ENCODE peak calls at places on chromosome 18, in ten cellular contexts. N is IMR-90, K is ovary, E is tibial nerve, U is sigmoid colon, X is stomach, L is thyroid gland, W is GM12878, S is upper lobe of left lung, M is Peyer's patch. V is an unnamed sample.

GRCh38 chr18:48197819-48198218 is 211.4 kb downstream of the ZBTB7C start:
- DNase-seq in N (no peak), K (no peak), E (no peak), U (no peak), X (no peak), L (no peak), W (no peak), S (no peak), M (no peak), V (no peak)

GRCh38 chr18:40222736-40223135 is 1732.3 kb upstream of the PIK3C3 start:
- DNase-seq in N (peak; percentile 16), K (no peak), E (no peak), U (no peak), X (no peak), L (no peak), W (no peak), S (no peak), M (no peak), V (no peak)

GRCh38 chr18:9925795-9926194 is 12.0 kb downstream of the VAPA start:
- DNase-seq in N (no peak), K (no peak), E (no peak), U (no peak), X (no peak), L (no peak), W (no peak), S (no peak), M (no peak), V (no peak)

GRCh38 chr18:22643731-22644130 is 226.0 kb upstream of the CTAGE1 start:
- DNase-seq in N (peak; percentile 12), K (no peak), E (no peak), U (no peak), X (no peak), L (no peak), W (no peak), S (no peak), M (no peak), V (no peak)

GRCh38 chr18:55510809-55511208 is 77.2 kb downstream of the TCF4 start:
- DNase-seq in N (peak; percentile 92), K (no peak), E (no peak), U (no peak), X (no peak), L (no peak), W (no peak), S (peak; percentile 25), M (no peak), V (no peak)

GRCh38 chr18:22683196-22683676 is 249.9 kb upstream of the RBBP8 start:
- DNase-seq in N (peak; percentile 93), K (peak; percentile 81), E (no peak), U (peak; percentile 91), X (peak; percentile 91), L (peak; percentile 50), W (no peak), S (peak; percentile 55), M (no peak), V (peak; percentile 94)

GRCh38 chr18:74257083-74257482 is 34.7 kb downstream of the CYB5A start:
- DNase-seq in N (no peak), K (no peak), E (no peak), U (no peak), X (no peak), L (no peak), W (no peak), S (no peak), M (no peak), V (no peak)

GRCh38 chr18:10194592-10194991 is 259.8 kb upstream of the APCDD1 start:
- DNase-seq in N (no peak), K (no peak), E (no peak), U (no peak), X (no peak), L (no peak), W (no peak), S (no peak), M (no peak), V (no peak)

GRCh38 chr18:68841301-68841700 is 43.4 kb downstream of the CCDC102B start:
- DNase-seq in N (no peak), K (no peak), E (no peak), U (no peak), X (no peak), L (no peak), W (no peak), S (no peak), M (no peak), V (no peak)

GRCh38 chr18:70420151-70420898 is 131.5 kb downstream of the SOCS6 start:
- DNase-seq in N (peak; percentile 71), K (no peak), E (no peak), U (no peak), X (no peak), L (no peak), W (no peak), S (no peak), M (no peak), V (no peak)

GRCh38 chr18:3722662-3723433 is 272.9 kb downstream of the TGIF1 start:
- DNase-seq in N (peak; percentile 83), K (no peak), E (no peak), U (no peak), X (no peak), L (no peak), W (no peak), S (no peak), M (no peak), V (no peak)

GRCh38 chr18:74509856-74510769 is 13.9 kb downstream of the CNDP2 start:
- DNase-seq in N (no peak), K (no peak), E (no peak), U (peak; percentile 65), X (peak; percentile 24), L (no peak), W (no peak), S (no peak), M (no peak), V (no peak)

GRCh38 chr18:26477828-26478466 is 70.4 kb downstream of the KCTD1 start:
- DNase-seq in N (no peak), K (no peak), E (no peak), U (no peak), X (no peak), L (no peak), W (no peak), S (no peak), M (no peak), V (no peak)

GRCh38 chr18:56407631-56408030 is 230.8 kb downstream of the TXNL1 start:
- DNase-seq in N (no peak), K (no peak), E (no peak), U (no peak), X (no peak), L (no peak), W (no peak), S (no peak), M (no peak), V (no peak)

GRCh38 chr18:40152859-40153258 is 1802.2 kb upstream of the PIK3C3 start:
- DNase-seq in N (no peak), K (no peak), E (no peak), U (no peak), X (no peak), L (no peak), W (no peak), S (no peak), M (no peak), V (no peak)

GRCh38 chr18:76914314-76914713 is 92.0 kb downstream of the ZNF236 start:
- DNase-seq in N (no peak), K (no peak), E (no peak), U (no peak), X (no peak), L (no peak), W (no peak), S (no peak), M (no peak), V (no peak)
- H3K27me3 ChIP-seq in N (no peaks in the 10 kb centered on the region), K (no peaks in the 10 kb centered on the region), E (no peaks in the 10 kb centered on the region), U (no peaks in the 10 kb centered on the region), X (no peaks in the 10 kb centered on the region), L (no peaks in the 10 kb centered on the region), W (no peaks in the 10 kb centered on the region), S (no peaks in the 10 kb centered on the region), M (no peaks in the 10 kb centered on the region), V (no peaks in the 10 kb centered on the region)

DNA sequence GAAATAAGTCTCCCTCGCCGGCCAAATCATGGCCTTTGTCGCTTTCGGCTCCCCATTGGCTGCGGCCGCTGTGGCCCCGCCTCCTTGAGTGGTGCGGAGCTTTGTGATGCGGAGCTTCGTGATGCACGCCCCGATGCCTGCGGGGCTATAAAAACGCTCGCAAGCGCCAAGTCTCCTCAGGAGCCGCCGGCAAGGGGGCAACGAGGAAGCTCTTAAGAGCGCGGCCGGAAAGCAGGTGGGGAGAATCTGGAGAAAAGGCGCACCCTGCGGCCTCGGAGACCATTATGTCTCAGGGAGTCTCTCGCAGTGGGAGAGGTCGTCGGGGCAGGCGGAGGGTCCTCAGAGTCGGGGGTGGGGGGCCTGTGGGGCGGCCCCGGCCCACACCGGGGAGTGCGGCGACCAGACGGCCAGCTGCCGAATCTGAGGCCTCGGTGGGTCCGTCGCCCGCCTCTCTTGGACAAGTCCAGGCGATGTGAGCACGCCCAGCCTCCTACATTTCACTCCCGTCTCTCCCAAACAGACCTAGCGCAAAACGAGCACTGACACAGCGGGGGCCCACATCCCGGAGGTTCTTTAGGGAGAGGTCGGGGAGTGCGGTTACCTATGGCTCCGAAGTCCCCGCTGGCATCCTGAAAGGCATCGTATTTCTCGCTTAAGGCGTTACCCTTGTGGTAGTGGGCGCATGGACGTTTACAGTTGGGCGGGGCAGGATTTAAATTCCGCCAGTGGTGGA is at the start of gene CABYR:
- DNase-seq in N (peak; percentile 86), K (peak; percentile 76), E (peak; percentile 42), U (peak; percentile 87), X (peak; percentile 65), L (peak; percentile 43), W (peak; percentile 12), S (peak; percentile 67), M (peak; percentile 64), V (peak; percentile 66)
- H3K27ac ChIP-seq in N (peak within 1 kb of the TSS; percentile 4), K (no peak within 1 kb of the TSS), E (peak within 1 kb of the TSS; percentile 48), U (peak within 1 kb of the TSS; percentile 62), X (peak within 1 kb of the TSS; percentile 65), L (no peak within 1 kb of the TSS), W (no peak within 1 kb of the TSS), S (peak within 1 kb of the TSS; percentile 32), M (peak within 1 kb of the TSS; percentile 8), V (peak within 1 kb of the TSS; percentile 82)

GRCh38 chr18:23924813-23925212 is 89.7 kb upstream of the TTC39C start:
- DNase-seq in N (peak; percentile 50), K (no peak), E (no peak), U (no peak), X (no peak), L (no peak), W (no peak), S (no peak), M (no peak), V (no peak)
- TF ChIP-seq POLR2A in N (no peak), K (no peak), E (no peak), U (no peak), X (no peak), L (no peak), W (no peak), S (no peak), M (no peak), V (no peak)

DNA sequence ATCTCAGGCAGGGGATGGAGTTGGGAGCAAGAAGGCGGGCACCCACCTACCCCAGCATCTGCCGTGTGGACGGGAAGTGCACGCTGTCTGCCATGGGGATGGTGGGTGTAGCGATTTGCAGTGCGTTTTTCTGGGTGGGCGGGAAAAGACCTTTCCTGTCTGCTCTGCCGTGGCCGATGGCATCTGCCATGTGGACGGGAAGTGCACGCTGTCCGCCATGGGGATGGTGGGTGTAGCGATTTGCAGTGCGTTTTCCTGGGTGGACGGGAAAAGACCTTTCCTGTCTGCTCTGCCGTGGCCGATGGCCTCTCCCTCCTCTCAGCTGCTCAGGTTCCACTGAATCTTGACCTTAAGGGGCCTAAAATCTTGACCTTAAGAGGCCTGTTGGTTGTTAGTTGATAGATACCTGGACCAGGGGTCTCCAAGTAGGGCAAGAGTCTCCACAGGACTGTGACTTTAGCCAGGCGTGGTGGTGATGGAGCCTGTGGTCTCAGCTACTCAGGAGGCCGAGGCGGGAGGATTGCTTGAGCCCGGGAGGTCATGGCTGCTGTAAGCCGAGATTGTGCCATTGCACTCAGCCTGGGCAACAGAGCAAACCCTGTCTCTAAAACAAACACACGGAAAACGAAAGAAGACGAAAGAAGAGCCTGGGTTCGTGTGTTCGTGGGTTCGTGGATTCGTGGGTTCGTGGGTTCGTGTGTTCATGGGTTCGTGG is 120.3 kb upstream of the CTDP1 start:
- DNase-seq in N (no peak), K (no peak), E (no peak), U (peak; percentile 33), X (no peak), L (no peak), W (no peak), S (peak; percentile 12), M (no peak), V (no peak)
- H3K27me3 ChIP-seq in N (peaks cover 13% of the 10 kb centered on the region), K (no peaks in the 10 kb centered on the region), E (no peaks in the 10 kb centered on the region), U (no peaks in the 10 kb centered on the region), X (no peaks in the 10 kb centered on the region), L (no peaks in the 10 kb centered on the region), W (no peaks in the 10 kb centered on the region), S (no peaks in the 10 kb centered on the region), M (no peaks in the 10 kb centered on the region), V (no peaks in the 10 kb centered on the region)

V was measured in right lobe of liver.